ENCODE peak calls at places on chromosomes 6 and 20, in seven cellular contexts. T is nucleus accumbens, Y is germinal center, A is ELF-1, J is NCI-H2171 treated with DMSO at 0.1 percent for 48 hours, M is mesendoderm, D is NAMALWA. U is an unnamed sample.

GRCh38 chr20:47179267-47179666 is 177.2 kb downstream of the ZMYND8 start:
- DNase-seq in T (no peak), Y (no peak), A (no peak), J (no peak), M (no peak), D (no peak), U (no peak)

GRCh38 chr20:19026901-19027644 is 185.4 kb upstream of the SLC24A3 start:
- DNase-seq in T (no peak), Y (no peak), A (peak), J (peak), M (peak), D (no peak), U (peak)

GRCh38 chr6:83860347-83860731 is 850 bp downstream of the CYB5R4 start:
- DNase-seq in T (no peak), Y (peak), A (no peak), J (no peak), M (no peak), D (peak), U (no peak)

GRCh38 chr6:73309784-73310502 is 44.1 kb downstream of the DPPA5 start:
- DNase-seq in T (peak), Y (peak), A (peak), J (peak), M (peak), D (peak), U (peak)

GRCh38 chr20:64224344-64225165 is 31.0 kb upstream of the PCMTD2 start:
- DNase-seq in T (no peak), Y (no peak), A (no peak), J (no peak), M (no peak), D (no peak), U (no peak)

GRCh38 chr6:32980488-32981038 is 12.2 kb downstream of the BRD2 start:
- DNase-seq in T (no peak), Y (no peak), A (no peak), J (no peak), M (no peak), D (peak), U (no peak)

GRCh38 chr6:17258763-17259162 is 22.4 kb upstream of the RBM24 start:
- DNase-seq in T (no peak), Y (no peak), A (no peak), J (no peak), M (no peak), D (no peak), U (no peak)

GRCh38 chr6:18216411-18216810 is 47.9 kb downstream of the DEK start:
- DNase-seq in T (no peak), Y (no peak), A (no peak), J (no peak), M (no peak), D (no peak), U (no peak)

GRCh38 chr20:25439328-25439727 is 31.9 kb downstream of the GINS1 start:
- DNase-seq in T (no peak), Y (peak), A (no peak), J (no peak), M (no peak), D (peak), U (no peak)

GRCh38 chr6:43453831-43454230 is 1.5 kb downstream of the DLK2 start:
- DNase-seq in T (no peak), Y (no peak), A (no peak), J (no peak), M (no peak), D (no peak), U (no peak)

GRCh38 chr6:12572884-12573824 is 143.4 kb upstream of the PHACTR1 start:
- DNase-seq in T (no peak), Y (no peak), A (peak), J (no peak), M (peak), D (no peak), U (no peak)

GRCh38 chr6:41028618-41029486 is 10.2 kb downstream of the UNC5CL start:
- DNase-seq in T (no peak), Y (no peak), A (peak), J (no peak), M (peak), D (no peak), U (no peak)

GRCh38 chr6:91082311-91082803 is 495.5 kb upstream of the MAP3K7 start:
- DNase-seq in T (no peak), Y (no peak), A (peak), J (no peak), M (peak), D (peak), U (no peak)

GRCh38 chr6:159074120-159074684 is 29.4 kb upstream of the TAGAP start:
- DNase-seq in T (peak), Y (no peak), A (peak), J (peak), M (peak), D (no peak), U (no peak)

GRCh38 chr6:31621991-31622390 is 1.5 kb downstream of the PRRC2A start:
- DNase-seq in T (no peak), Y (no peak), A (peak), J (no peak), M (no peak), D (no peak), U (no peak)

GRCh38 chr6:34412054-34412453 is 13.8 kb downstream of the RPS10 start:
- DNase-seq in T (peak), Y (no peak), A (no peak), J (no peak), M (no peak), D (no peak), U (no peak)

GRCh38 chr6:2961971-2962370 is 9.4 kb downstream of the SERPINB6 start:
- DNase-seq in T (no peak), Y (no peak), A (no peak), J (peak), M (no peak), D (no peak), U (no peak)

GRCh38 chr6:128337619-128338018 is 182.8 kb downstream of the PTPRK start:
- DNase-seq in T (no peak), Y (no peak), A (no peak), J (no peak), M (no peak), D (no peak), U (no peak)